ENCODE peak calls at places on chromosomes 3 and 15, in nine cellular contexts. L is transverse colon, H is A549, M is GM12892, P is IMR-90, W is Peyer's patch, Y is sigmoid colon, T is adrenal gland, B is tibial nerve. F is an unnamed sample.

GRCh38 chr3:30835667-30836066 is 58.8 kb downstream of the GADL1 start:
- DNase-seq in L (no peak), H (no peak), M (no peak), P (no peak), W (no peak), Y (no peak), T (no peak), B (no peak), F (no peak)

GRCh38 chr3:64552160-64552559 is 135.6 kb downstream of the ADAMTS9 start:
- DNase-seq in L (no peak), H (peak), M (no peak), P (no peak), W (no peak), Y (no peak), T (no peak), B (no peak), F (no peak)

GRCh38 chr15:90084876-90085423 is 17.3 kb downstream of the IDH2 start:
- DNase-seq in L (no peak), H (no peak), M (no peak), P (no peak), W (no peak), Y (no peak), T (no peak), B (no peak), F (no peak)

GRCh38 chr3:106913966-106914365 is 463.3 kb upstream of the CCDC54 start:
- DNase-seq in L (no peak), H (no peak), M (no peak), P (no peak), W (no peak), Y (no peak), T (no peak), B (no peak), F (no peak)

GRCh38 chr3:43695443-43695842 is 4.7 kb downstream of the ABHD5 start:
- DNase-seq in L (no peak), H (no peak), M (no peak), P (peak), W (no peak), Y (no peak), T (no peak), B (no peak), F (no peak)

GRCh38 chr3:129122697-129123055 is 1.1 kb upstream of the RAB43 start:
- DNase-seq in L (peak), H (no peak), M (no peak), P (no peak), W (no peak), Y (no peak), T (no peak), B (no peak), F (no peak)

GRCh38 chr15:50627351-50628055 is 59.1 kb downstream of the TRPM7 start:
- DNase-seq in L (no peak), H (no peak), M (no peak), P (peak), W (no peak), Y (no peak), T (no peak), B (no peak), F (no peak)

GRCh38 chr3:7877312-7877711 is 624.3 kb upstream of the LMCD1 start:
- DNase-seq in L (no peak), H (no peak), M (no peak), P (no peak), W (no peak), Y (no peak), T (no peak), B (no peak), F (no peak)

GRCh38 chr15:101112336-101113113 is 139.3 kb downstream of the CHSY1 start:
- DNase-seq in L (no peak), H (no peak), M (no peak), P (no peak), W (no peak), Y (no peak), T (no peak), B (no peak), F (no peak)

GRCh38 chr3:71432044-71432970 is 151.2 kb downstream of the FOXP1 start:
- DNase-seq in L (no peak), H (no peak), M (no peak), P (no peak), W (no peak), Y (no peak), T (no peak), B (no peak), F (no peak)

GRCh38 chr3:196440041-196440537 is 7.9 kb upstream of the UBXN7 start:
- DNase-seq in L (no peak), H (no peak), M (no peak), P (peak), W (no peak), Y (no peak), T (no peak), B (no peak), F (no peak)

GRCh38 chr15:69810441-69811071 is 287.2 kb downstream of the TLE3 start:
- DNase-seq in L (no peak), H (no peak), M (no peak), P (no peak), W (no peak), Y (no peak), T (no peak), B (no peak), F (no peak)

GRCh38 chr3:134002326-134002725 is 27.4 kb downstream of the SLCO2A1 start:
- DNase-seq in L (no peak), H (peak), M (no peak), P (peak), W (no peak), Y (no peak), T (no peak), B (no peak), F (no peak)

GRCh38 chr3:38563070-38563901 is 67.1 kb downstream of the EXOG start:
- DNase-seq in L (no peak), H (no peak), M (no peak), P (no peak), W (no peak), Y (peak), T (no peak), B (no peak), F (no peak)

GRCh38 chr15:84685304-84685703 is 27.3 kb upstream of the NMB start:
- DNase-seq in L (peak), H (peak), M (no peak), P (peak), W (no peak), Y (peak), T (peak), B (peak), F (no peak)

GRCh38 chr3:39146083-39146501 is 7.3 kb downstream of the CSRNP1 start:
- DNase-seq in L (peak), H (no peak), M (no peak), P (no peak), W (no peak), Y (peak), T (peak), B (no peak), F (no peak)

GRCh38 chr3:13853978-13854296 is 25.9 kb downstream of the WNT7A start:
- DNase-seq in L (no peak), H (no peak), M (no peak), P (no peak), W (no peak), Y (no peak), T (no peak), B (no peak), F (no peak)

GRCh38 chr3:66297260-66297863 is 76.6 kb downstream of the SLC25A26 start:
- DNase-seq in L (no peak), H (no peak), M (no peak), P (peak), W (no peak), Y (no peak), T (no peak), B (no peak), F (no peak)

GRCh38 chr3:72761410-72761809 is 86.8 kb downstream of the SHQ1 start:
- DNase-seq in L (no peak), H (no peak), M (no peak), P (no peak), W (no peak), Y (no peak), T (no peak), B (no peak), F (no peak)

GRCh38 chr15:69093127-69093526 is 67.3 kb upstream of the GLCE start:
- DNase-seq in L (no peak), H (peak), M (no peak), P (peak), W (no peak), Y (peak), T (no peak), B (no peak), F (peak)

GRCh38 chr15:57153140-57153539 is 223.2 kb upstream of the CGNL1 start:
- DNase-seq in L (no peak), H (no peak), M (no peak), P (peak), W (no peak), Y (no peak), T (peak), B (no peak), F (no peak)

GRCh38 chr3:36729204-36730056 is 34.9 kb downstream of the DCLK3 start:
- DNase-seq in L (no peak), H (peak), M (no peak), P (peak), W (no peak), Y (no peak), T (no peak), B (no peak), F (peak)

GRCh38 chr3:15218689-15219088 is 12.6 kb downstream of the CAPN7 start:
- DNase-seq in L (no peak), H (no peak), M (no peak), P (no peak), W (no peak), Y (no peak), T (no peak), B (no peak), F (no peak)

GRCh38 chr15:70480196-70480856 is 283.0 kb downstream of the UACA start:
- DNase-seq in L (no peak), H (no peak), M (no peak), P (no peak), W (peak), Y (no peak), T (no peak), B (no peak), F (no peak)

GRCh38 chr15:49877117-49877860 is 241.7 kb downstream of the ATP8B4 start:
- DNase-seq in L (no peak), H (no peak), M (no peak), P (peak), W (no peak), Y (no peak), T (no peak), B (no peak), F (no peak)

GRCh38 chr15:36371509-36371908 is 207.9 kb upstream of the CDIN1 start:
- DNase-seq in L (no peak), H (no peak), M (no peak), P (peak), W (no peak), Y (no peak), T (no peak), B (no peak), F (no peak)

GRCh38 chr3:64763980-64764379 is 76.2 kb upstream of the ADAMTS9 start:
- DNase-seq in L (no peak), H (no peak), M (no peak), P (no peak), W (no peak), Y (no peak), T (no peak), B (no peak), F (no peak)

GRCh38 chr3:127629462-127630403 is 748 bp downstream of the PODXL2 start:
- DNase-seq in L (peak), H (no peak), M (no peak), P (no peak), W (peak), Y (no peak), T (peak), B (no peak), F (no peak)

DNA sequence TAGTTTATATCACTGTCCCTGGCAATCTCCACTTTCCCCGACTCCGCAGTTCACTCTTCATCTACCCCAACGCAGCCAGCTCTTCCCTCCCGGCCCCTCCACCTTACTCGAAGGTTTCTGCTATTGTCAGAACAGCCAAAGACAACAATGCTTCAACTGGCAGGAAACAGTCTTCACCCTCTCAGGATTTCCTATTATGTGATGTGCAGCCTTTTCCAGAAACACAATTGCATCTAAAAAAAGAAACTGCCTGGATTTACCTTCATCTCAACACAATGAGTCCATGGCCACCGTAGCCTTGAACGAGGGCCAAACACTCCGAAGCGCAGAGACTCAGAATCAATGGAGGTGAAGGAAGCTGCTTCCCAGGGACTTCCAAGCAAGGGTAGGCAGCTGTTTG is 182.1 kb upstream of the TSC22D2 start:
- DNase-seq in L (no peak), H (no peak), M (no peak), P (no peak), W (no peak), Y (no peak), T (peak), B (no peak), F (no peak)
- TF ChIP-seq POLR2A in L (no peak), H (no peak), M (no peak), P (no peak), W (no peak), Y (no peak), T (no peak), B (no peak), F (no peak)

DNA sequence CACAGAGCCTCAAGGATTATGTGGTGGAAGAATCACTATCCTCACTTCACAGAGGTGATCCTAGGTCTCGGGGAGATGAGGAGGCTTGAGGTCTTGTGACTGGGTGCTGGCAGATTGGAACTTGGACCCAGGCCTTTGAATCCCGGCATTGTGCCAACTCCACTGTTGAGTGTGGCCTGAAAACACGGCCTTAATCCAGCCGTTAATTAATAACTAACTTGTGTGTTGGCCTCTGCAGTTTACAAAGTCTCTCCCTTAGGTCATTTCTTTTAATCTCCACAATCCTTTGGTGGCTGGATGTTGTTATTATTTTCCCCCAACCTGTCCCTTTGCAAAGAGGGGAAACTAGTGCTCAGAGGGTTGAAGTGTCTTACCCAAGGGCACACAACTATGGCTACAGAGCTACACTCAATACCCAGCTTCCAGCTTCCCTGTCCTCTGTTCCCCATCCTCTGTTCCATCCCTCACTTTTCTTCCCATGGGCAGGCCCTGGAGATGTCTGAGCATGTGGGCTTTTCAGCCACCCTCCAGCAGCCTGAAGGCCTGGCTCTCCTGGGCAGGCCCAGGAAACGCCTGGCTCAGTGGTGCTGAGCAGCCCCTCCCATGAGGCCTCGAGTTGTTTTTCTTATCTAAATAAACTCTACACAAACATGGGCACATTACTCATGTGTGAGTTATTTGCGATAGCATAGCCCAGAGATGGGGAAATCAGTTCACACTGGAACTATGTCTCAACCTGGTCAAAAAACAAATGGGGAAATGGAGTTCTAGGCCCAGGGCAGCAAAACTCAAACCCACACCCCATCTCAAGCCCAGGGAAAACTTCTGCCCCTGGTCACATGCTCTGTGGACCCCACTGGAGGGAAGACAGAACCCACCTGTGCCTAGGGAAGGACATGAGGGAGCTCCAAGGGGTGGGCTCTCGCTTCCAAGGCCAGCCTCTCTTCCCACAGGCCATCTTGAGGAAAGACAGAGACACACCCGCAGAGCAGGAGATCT is 16.8 kb upstream of the SMAD3 start:
- DNase-seq in L (peak), H (peak), M (no peak), P (peak), W (no peak), Y (peak), T (peak), B (no peak), F (no peak)
- TF ChIP-seq POLR2A in L (peak), H (peak), M (no peak), P (peak), W (peak), Y (no peak), T (peak), B (no peak), F (no peak)

GRCh38 chr3:182794806-182795369 is 1.6 kb downstream of the ATP11B start:
- DNase-seq in L (no peak), H (no peak), M (no peak), P (peak), W (no peak), Y (no peak), T (no peak), B (no peak), F (no peak)

GRCh38 chr3:182792901-182793662 is at the start of gene ATP11B:
- DNase-seq in L (peak), H (peak), M (peak), P (peak), W (peak), Y (peak), T (peak), B (peak), F (peak)

GRCh38 chr3:182794455-182794773 is 1.1 kb downstream of the ATP11B start:
- DNase-seq in L (no peak), H (no peak), M (no peak), P (no peak), W (no peak), Y (no peak), T (no peak), B (no peak), F (no peak)

GRCh38 chr3:182795383-182795782 is 2.1 kb downstream of the ATP11B start:
- DNase-seq in L (peak), H (no peak), M (peak), P (no peak), W (peak), Y (no peak), T (no peak), B (no peak), F (peak)

GRCh38 chr3:182793663-182794454 is 555 bp downstream of the ATP11B start:
- DNase-seq in L (peak), H (peak), M (peak), P (peak), W (peak), Y (peak), T (peak), B (peak), F (peak)
- TF ChIP-seq POLR2A in L (peak), H (no peak), M (no peak), P (peak), W (peak), Y (no peak), T (peak), B (no peak), F (peak)

GRCh38 chr3:131357275-131357674 is 24.3 kb upstream of the NUDT16 start:
- DNase-seq in L (no peak), H (no peak), M (no peak), P (no peak), W (no peak), Y (no peak), T (no peak), B (no peak), F (no peak)

GRCh38 chr3:131360191-131360590 is 21.4 kb upstream of the NUDT16 start:
- DNase-seq in L (no peak), H (no peak), M (no peak), P (no peak), W (no peak), Y (no peak), T (no peak), B (no peak), F (no peak)

GRCh38 chr3:131356006-131356405 is 25.6 kb upstream of the NUDT16 start:
- DNase-seq in L (no peak), H (no peak), M (no peak), P (peak), W (no peak), Y (no peak), T (no peak), B (no peak), F (no peak)

GRCh38 chr3:131363275-131363674 is 18.3 kb upstream of the NUDT16 start:
- DNase-seq in L (peak), H (no peak), M (no peak), P (no peak), W (no peak), Y (no peak), T (no peak), B (no peak), F (no peak)

DNA sequence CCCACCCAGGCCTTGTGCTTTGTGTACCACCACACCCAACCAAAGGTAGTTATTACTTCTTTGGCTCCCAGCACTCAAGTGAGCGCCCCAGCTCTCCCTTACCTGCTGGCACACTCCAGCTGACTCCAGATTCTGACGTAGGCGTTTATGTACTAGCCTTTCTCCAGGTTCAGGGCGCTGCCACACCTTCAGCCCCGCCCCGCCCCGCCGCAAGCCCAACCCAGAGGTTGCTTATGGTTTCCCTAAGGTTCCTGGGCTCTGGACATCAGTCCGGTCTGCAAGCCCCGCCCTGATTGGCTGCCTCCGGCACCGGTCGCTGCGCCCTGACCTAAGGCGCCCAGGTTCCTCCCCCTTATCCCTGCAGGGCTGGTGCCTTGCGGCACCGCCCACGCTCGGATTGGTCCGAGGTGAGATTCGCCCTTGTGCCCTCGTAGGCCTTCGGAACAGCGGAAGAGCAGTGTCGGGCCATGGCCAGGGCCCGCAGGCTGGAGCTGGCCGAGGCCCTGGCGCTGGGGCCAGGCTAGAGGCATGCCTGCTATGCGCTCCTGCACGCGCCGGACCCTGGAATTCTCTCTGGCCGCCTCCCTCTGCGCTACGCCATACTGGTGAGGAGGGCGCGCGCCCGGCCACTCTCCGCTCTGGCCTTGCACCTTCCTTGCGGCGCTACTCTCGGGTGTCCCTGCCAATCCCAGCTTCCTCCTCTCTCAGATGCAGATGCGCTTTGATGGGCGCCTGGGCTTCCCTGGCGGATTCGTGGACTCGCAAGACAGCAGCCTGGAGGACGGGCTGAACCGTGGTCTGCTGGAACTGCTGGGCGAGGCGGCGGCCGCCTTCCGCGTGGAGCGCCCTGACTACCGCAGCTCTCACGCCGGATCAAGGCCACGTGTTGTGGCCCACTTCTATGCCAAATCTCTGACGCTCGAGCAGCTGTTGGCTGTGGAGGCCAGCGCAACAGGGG is 19.8 kb upstream of the NUDT16 start:
- DNase-seq in L (peak), H (peak), M (peak), P (peak), W (peak), Y (peak), T (peak), B (peak), F (no peak)
- TF ChIP-seq POLR2A in L (peak), H (no peak), M (no peak), P (no peak), W (peak), Y (peak), T (peak), B (no peak), F (no peak)

GRCh38 chr15:42009474-42009873 is 11.4 kb downstream of the PLA2G4E start:
- DNase-seq in L (no peak), H (no peak), M (no peak), P (no peak), W (no peak), Y (no peak), T (no peak), B (no peak), F (no peak)
- TF ChIP-seq POLR2A in L (no peak), H (no peak), M (no peak), P (no peak), W (no peak), Y (no peak), T (no peak), B (no peak), F (no peak)

F was measured in H54.